ENCODE peak calls at places on chromosomes 12 and 14, in four cellular contexts. J is HepG2, T is WTC11, L is K562. W is an unnamed sample.

GRCh38 chr12:101733166-101733565 is 6.1 kb downstream of the SYCP3 start:
- DNase-seq in J (no peak), T (no peak), L (no peak), W (no peak)

GRCh38 chr12:98059659-98060343 is 455.6 kb upstream of the TMPO start:
- DNase-seq in J (no peak), T (no peak), L (no peak), W (no peak)

GRCh38 chr14:73599494-73599893 is 7.8 kb downstream of the ACOT4 start:
- DNase-seq in J (no peak), T (no peak), L (no peak), W (no peak)

GRCh38 chr14:33297565-33297964 is 358.9 kb downstream of the NPAS3 start:
- DNase-seq in J (no peak), T (no peak), L (no peak), W (no peak)

GRCh38 chr14:29804481-29804880 is 123.2 kb downstream of the PRKD1 start:
- DNase-seq in J (no peak), T (no peak), L (no peak), W (no peak)

GRCh38 chr14:92726135-92726932 is 22.1 kb downstream of the LGMN start:
- DNase-seq in J (no peak), T (no peak), L (peak), W (peak)

GRCh38 chr14:100031506-100032281 is 33.5 kb upstream of the EVL start:
- DNase-seq in J (no peak), T (no peak), L (no peak), W (peak)

GRCh38 chr12:70994217-70994788 is 73.8 kb upstream of the PTPRR start:
- DNase-seq in J (no peak), T (no peak), L (no peak), W (no peak)

GRCh38 chr12:128507470-128507869 is 240.5 kb downstream of the TMEM132C start:
- DNase-seq in J (no peak), T (no peak), L (no peak), W (no peak)

DNA sequence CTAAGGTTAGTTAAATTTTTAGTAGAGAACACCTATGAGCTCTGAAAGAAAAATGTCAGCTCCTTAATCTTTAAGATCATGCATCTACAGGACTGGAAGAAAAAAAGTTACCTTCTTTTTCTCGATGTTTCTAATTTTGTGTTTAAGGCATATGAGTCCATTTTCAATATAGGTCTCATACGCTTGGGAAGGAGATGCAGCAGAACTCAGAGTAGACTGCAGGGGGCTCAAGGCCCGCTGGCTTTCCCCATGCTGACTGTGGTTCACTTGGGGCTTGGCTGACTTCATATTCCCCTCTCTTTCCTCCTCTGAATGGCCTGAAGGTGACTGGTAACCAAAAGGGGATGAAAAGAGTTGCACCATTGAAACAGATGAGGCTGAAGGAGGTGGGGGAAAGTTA is 1.5 kb downstream of the CAPRIN2 start:
- DNase-seq in J (peak), T (peak), L (peak), W (peak)
- TF ChIP-seq MAX in J (no peak), T (no peak), L (no peak), W (no peak)

GRCh38 chr14:88305923-88306322 is 17.1 kb downstream of the KCNK10 start:
- DNase-seq in J (no peak), T (no peak), L (no peak), W (no peak)
- TF ChIP-seq HMGXB4 in J (no peak), T (no peak), L (no peak), W (no peak)

GRCh38 chr12:13197526-13198141 is 1.1 kb downstream of the EMP1 start:
- DNase-seq in J (no peak), T (no peak), L (no peak), W (no peak)
- TF ChIP-seq NR3C1 in J (no peak), T (no peak), L (no peak), W (no peak)

DNA sequence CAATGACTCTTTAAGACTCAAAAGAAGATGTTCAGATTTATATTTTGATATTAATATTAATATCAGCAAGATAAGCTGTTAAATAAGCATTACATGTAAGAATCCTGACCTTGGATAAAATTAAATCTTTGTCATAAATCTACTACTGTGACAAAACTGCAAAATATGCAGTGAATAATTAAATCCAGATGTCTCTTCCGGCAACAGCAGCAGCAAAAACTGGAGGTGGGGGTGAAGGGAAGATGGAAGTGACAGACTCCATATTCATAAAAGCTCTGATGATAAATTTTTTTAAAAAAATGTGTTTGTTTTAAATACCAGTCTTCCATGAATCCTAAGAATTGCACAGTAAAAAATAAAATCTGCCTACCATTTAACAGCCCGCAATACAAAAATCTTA is 478.4 kb downstream of the DIO2 start:
- DNase-seq in J (no peak), T (no peak), L (no peak), W (no peak)
- TF ChIP-seq MAX in J (no peak), T (no peak), L (no peak), W (no peak)

DNA sequence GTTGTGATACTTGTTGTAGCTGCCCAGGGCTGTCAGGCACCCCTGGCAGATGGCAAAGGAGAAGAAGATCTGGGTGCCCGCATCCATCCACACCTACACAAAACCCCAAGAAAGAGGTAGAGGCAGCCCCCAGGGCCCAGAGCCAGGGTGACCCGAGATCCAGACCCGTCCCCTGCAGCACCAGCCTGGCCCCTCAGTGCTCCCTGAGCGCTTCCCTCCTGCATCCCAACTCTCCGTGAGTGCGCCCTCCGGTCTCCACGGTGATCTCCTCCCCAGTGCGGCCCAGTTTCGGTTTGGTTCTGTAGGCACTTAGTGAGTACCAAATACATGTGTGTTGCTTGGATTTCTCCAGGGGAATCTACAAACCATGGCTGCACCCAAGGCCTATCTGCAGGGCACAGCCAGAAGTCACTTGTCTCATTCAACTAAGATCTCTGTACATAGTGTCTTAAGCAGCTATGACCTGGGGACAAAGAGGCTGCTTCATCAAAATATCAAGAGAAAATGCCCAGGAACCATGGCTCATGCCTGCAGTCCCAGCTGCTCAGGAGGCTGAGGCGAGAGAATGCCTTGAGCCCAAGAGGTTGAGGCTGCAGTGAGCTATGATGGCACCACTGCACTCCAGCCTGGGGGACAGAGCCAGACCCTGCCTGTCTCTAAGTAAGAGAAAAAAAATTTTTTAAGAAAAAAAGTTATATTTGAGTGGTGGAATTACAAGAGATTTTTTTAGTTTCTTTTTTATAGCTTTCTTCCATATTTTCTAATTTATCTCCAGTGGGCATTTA is 15.9 kb downstream of the SLC6A12 start:
- DNase-seq in J (no peak), T (no peak), L (no peak), W (no peak)
- TF ChIP-seq HMGXB4 in J (no peak), T (no peak), L (no peak), W (no peak)

GRCh38 chr12:57401165-57401564 is 29.7 kb downstream of the R3HDM2 start:
- DNase-seq in J (no peak), T (no peak), L (no peak), W (no peak)
- TF ChIP-seq NR3C1 in J (no peak), T (no peak), L (no peak), W (no peak)

DNA sequence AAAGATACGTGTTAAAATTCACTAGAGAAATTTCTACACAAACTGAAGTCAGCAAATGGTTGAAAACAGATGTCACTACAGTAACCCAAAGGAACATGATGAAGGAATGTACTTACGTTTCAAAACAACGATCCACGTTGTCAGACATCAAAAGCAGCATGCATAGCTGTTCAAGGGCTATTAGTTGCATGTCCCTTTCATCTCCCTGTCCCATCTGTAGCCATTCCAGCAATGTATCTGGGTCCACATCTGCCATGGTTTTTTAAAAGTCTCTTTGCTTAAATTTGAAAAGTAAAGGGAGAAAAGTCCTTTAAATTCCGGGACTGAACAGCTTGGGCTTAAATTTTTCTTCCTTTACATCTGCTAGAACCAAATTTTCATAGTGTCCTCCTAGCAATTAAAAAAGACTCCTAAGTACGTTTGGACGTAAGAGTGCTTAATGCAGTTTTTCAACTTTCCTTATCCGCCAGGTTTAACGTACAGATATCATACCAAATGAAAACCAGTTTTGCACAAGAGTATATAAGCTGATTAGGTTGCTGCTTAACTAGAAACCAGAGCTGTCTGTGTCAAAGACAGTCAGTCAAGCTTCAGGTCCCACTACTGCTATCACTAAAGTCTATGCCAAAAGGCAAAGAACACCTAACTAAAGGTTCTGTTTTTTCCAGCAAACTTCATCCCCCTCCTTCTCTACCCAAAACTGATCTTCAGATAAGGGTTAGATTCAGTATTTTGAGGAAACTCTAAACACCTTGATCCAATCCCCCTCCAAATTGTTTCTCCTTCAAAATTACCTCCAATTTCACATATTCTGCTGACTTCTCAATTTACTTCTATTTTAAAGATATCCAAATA is 1.7 kb downstream of the HECTD1 start:
- DNase-seq in J (peak), T (no peak), L (no peak), W (no peak)
- TF ChIP-seq MAX in J (no peak), T (no peak), L (no peak), W (no peak)